ENCODE peak calls at places on chromosomes 16 and 17, in ten cellular contexts. B is CD4-positive, alpha-beta T cell; V is A549; U is mucosa of descending colon; G is progenitor cell of endocrine pancreas; K is cardiac fibroblast; S is GM20000; Y is GM23338; W is GM13976; A is PC-9. T is an unnamed sample.

GRCh38 chr16:86928517-86929148 is 350.3 kb downstream of the FOXL1 start:
- DNase-seq in A (no peak), B (no peak), Y (no peak), W (peak), V (no peak), G (no peak), S (peak), U (no peak), K (no peak), T (no peak)

GRCh38 chr17:32877164-32877764 is 340 bp upstream of the MYO1D start:
- DNase-seq in V (peak), S (peak), Y (peak), K (peak), A (peak), G (peak), W (peak), U (peak), B (peak), T (peak)

GRCh38 chr16:54275956-54276355 is 10.6 kb downstream of the IRX3 start:
- DNase-seq in G (no peak), A (no peak), W (no peak), B (no peak), K (no peak), V (no peak), S (no peak), Y (no peak), U (no peak), T (no peak)

GRCh38 chr17:78142113-78142861 is 3.9 kb upstream of the C17orf99 start:
- DNase-seq in W (no peak), S (no peak), Y (no peak), K (no peak), B (no peak), G (no peak), U (peak), V (peak), A (peak), T (no peak)

GRCh38 chr17:299546-299945 is 53.1 kb downstream of the RPH3AL start:
- DNase-seq in S (no peak), Y (no peak), K (no peak), V (no peak), B (no peak), U (peak), W (no peak), G (no peak), A (no peak), T (no peak)

GRCh38 chr17:51251010-51251409 is 8.8 kb downstream of the MBTD1 start:
- DNase-seq in A (no peak), G (no peak), B (no peak), W (no peak), K (peak), S (no peak), U (no peak), Y (no peak), V (no peak), T (no peak)

GRCh38 chr17:78374631-78375274 is 3.7 kb upstream of the PGS1 start:
- DNase-seq in Y (peak), A (no peak), U (no peak), B (no peak), S (no peak), K (peak), G (no peak), V (no peak), W (no peak), T (no peak)

GRCh38 chr16:47851026-47851610 is 304.7 kb downstream of the ABCC12 start:
- DNase-seq in U (no peak), S (no peak), Y (no peak), B (no peak), A (no peak), G (no peak), W (no peak), V (no peak), K (no peak), T (no peak)

GRCh38 chr17:49574283-49574892 is 1.3 kb upstream of the NXPH3 start:
- DNase-seq in G (no peak), Y (no peak), K (no peak), B (no peak), W (no peak), U (no peak), A (no peak), S (no peak), V (no peak), T (no peak)

GRCh38 chr17:43946766-43947165 is 4.5 kb upstream of the PPY start:
- DNase-seq in W (no peak), S (no peak), A (no peak), K (no peak), U (no peak), B (no peak), V (no peak), Y (no peak), G (no peak), T (no peak)
- TF ChIP-seq CTCF in W (no peak), S (no peak), A (no peak), K (no peak), U (no peak), B (no peak), V (no peak), Y (no peak), G (no peak), T (no peak)

GRCh38 chr17:17183744-17184143 is 22.4 kb downstream of the PLD6 start:
- DNase-seq in Y (no peak), A (no peak), V (no peak), W (no peak), B (no peak), K (no peak), S (no peak), U (no peak), G (no peak), T (no peak)

GRCh38 chr17:17188586-17188985 is 17.5 kb downstream of the PLD6 start:
- DNase-seq in U (no peak), K (no peak), V (no peak), Y (no peak), S (no peak), W (no peak), A (no peak), B (no peak), G (no peak), T (no peak)

GRCh38 chr17:17186551-17187505 is 19.3 kb downstream of the PLD6 start:
- DNase-seq in V (no peak), U (no peak), Y (no peak), W (no peak), K (peak), A (no peak), S (no peak), B (no peak), G (no peak), T (no peak)

GRCh38 chr17:17182601-17183136 is 23.5 kb downstream of the PLD6 start:
- DNase-seq in Y (no peak), S (no peak), A (no peak), W (no peak), G (no peak), B (no peak), V (no peak), U (no peak), K (no peak), T (no peak)

DNA sequence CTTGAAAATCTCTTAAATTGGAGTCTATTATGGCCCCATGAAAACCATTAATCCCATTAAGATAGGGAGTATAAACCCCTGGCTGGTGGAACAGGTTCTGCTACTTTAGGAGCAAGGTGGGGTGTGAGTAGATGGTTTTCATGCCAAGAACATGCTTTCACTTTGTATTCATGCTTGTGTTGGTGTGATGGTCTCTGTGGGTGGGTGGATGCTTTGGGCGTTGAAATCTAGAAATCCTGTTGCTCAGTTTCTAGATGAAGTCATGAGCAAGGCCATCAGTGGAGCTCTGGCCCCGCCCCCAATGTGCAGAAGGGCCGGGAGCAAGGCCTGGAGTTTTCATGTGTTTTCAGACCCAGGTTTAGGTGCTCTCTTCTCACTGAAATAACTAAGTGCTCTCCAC is 20.1 kb downstream of the PLD6 start:
- DNase-seq in V (no peak), B (no peak), W (peak), K (no peak), U (no peak), G (no peak), A (peak), S (peak), Y (no peak), T (no peak)
- TF ChIP-seq CTCF in V (no peak), B (no peak), W (no peak), K (no peak), U (no peak), G (no peak), A (no peak), S (no peak), Y (no peak), T (no peak)

DNA sequence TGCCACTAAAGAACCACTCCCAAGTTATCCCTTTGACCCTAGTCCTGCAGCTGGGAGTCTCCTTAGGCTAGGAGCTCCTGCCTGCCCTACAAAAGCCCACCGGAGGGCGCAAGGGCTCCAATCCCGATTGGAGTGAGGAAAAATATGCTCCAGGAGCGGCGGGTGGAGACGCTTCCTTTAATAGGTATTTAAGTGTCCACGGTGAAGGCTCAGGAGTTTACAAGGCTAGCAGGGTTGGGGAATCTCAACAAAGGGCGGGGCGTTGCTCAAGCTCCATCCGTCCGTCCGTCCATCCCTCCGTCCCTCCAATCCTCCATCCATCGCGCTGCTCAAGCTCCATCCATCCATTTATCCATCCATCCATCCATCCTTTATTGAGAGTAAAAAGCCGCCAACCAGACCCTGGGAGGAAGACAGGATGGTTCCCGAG is 556 bp upstream of the SPNS1 start:
- DNase-seq in Y (peak), B (no peak), A (peak), K (peak), S (peak), W (no peak), U (no peak), V (peak), G (peak), T (peak)
- TF ChIP-seq CTCF in Y (peak), B (peak), A (peak), K (peak), S (no peak), W (peak), U (peak), V (peak), G (peak), T (peak)

GRCh38 chr16:79901522-79901921 is 301.0 kb upstream of the MAF start:
- DNase-seq in U (no peak), K (no peak), S (no peak), W (no peak), G (no peak), A (no peak), B (no peak), V (no peak), Y (no peak), T (no peak)

GRCh38 chr16:79898703-79899102 is 298.2 kb upstream of the MAF start:
- DNase-seq in Y (no peak), A (no peak), U (no peak), B (no peak), K (no peak), V (no peak), W (no peak), S (no peak), G (no peak), T (no peak)

GRCh38 chr16:79897444-79898146 is 297.1 kb upstream of the MAF start:
- DNase-seq in Y (no peak), K (peak), S (no peak), B (no peak), A (no peak), W (no peak), G (no peak), V (no peak), U (no peak), T (no peak)

GRCh38 chr16:79897087-79897443 is 296.5 kb upstream of the MAF start:
- DNase-seq in V (no peak), B (no peak), U (no peak), Y (no peak), S (no peak), A (no peak), K (no peak), W (no peak), G (no peak), T (no peak)

GRCh38 chr16:79899316-79900110 is 299.0 kb upstream of the MAF start:
- DNase-seq in G (no peak), K (no peak), B (no peak), S (no peak), V (no peak), U (no peak), Y (no peak), A (no peak), W (no peak), T (no peak)
- TF ChIP-seq CTCF in G (no peak), K (no peak), B (no peak), S (no peak), V (no peak), U (no peak), Y (no peak), A (no peak), W (no peak), T (no peak)

DNA sequence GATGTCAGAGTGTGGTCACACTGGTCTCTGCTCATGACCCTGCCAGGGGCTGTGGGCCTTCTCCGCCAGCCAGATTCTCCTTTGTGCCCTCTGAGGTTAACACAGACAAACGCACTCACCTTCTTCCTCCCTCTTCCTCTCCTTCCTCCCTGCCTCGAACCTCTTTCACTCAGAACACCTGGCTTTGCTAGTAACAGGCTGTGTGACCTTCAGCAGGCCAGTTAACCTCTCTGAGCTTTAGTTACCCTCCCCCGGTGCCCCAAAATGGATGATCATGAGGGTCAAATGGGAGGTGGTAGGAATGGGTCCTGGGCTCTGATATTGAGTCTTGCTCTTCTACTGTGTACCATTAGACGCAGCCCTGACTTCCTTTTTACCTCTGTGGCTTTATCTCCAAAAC is 127.1 kb downstream of the OR1D5 start:
- DNase-seq in B (no peak), S (no peak), Y (no peak), K (no peak), W (no peak), A (no peak), G (no peak), V (no peak), U (no peak), T (no peak)
- TF ChIP-seq CTCF in B (no peak), S (no peak), Y (no peak), K (no peak), W (no peak), A (no peak), G (no peak), V (no peak), U (no peak), T (no peak)

GRCh38 chr17:29588017-29588557 is 1.4 kb downstream of the GIT1 start:
- DNase-seq in K (no peak), B (no peak), A (no peak), V (no peak), S (no peak), U (no peak), Y (no peak), W (no peak), G (no peak), T (no peak)

GRCh38 chr17:29590261-29590978 is 972 bp upstream of the GIT1 start:
- DNase-seq in Y (no peak), W (no peak), S (no peak), U (peak), K (peak), A (peak), G (no peak), B (no peak), V (peak), T (no peak)

GRCh38 chr17:29589524-29590260 is at the start of gene GIT1:
- DNase-seq in S (peak), B (peak), G (peak), V (peak), Y (peak), K (peak), A (peak), W (peak), U (peak), T (peak)

GRCh38 chr17:29587591-29587990 is 1.9 kb downstream of the GIT1 start:
- DNase-seq in Y (no peak), U (no peak), K (no peak), B (no peak), V (no peak), W (no peak), S (no peak), G (no peak), A (no peak), T (no peak)

GRCh38 chr17:29588561-29589411 is 662 bp downstream of the GIT1 start:
- DNase-seq in U (peak), S (no peak), K (peak), V (peak), B (no peak), G (no peak), A (no peak), Y (peak), W (no peak), T (no peak)
- TF ChIP-seq CTCF in U (no peak), S (no peak), K (no peak), V (no peak), B (no peak), G (no peak), A (no peak), Y (no peak), W (no peak), T (no peak)

GRCh38 chr17:42405076-42405475 is 16.8 kb upstream of the STAT3 start:
- DNase-seq in S (no peak), U (no peak), A (no peak), W (no peak), K (no peak), G (no peak), B (no peak), V (no peak), Y (no peak), T (no peak)
- TF ChIP-seq CTCF in S (no peak), U (no peak), A (no peak), W (no peak), K (no peak), G (no peak), B (no peak), V (no peak), Y (no peak), T (no peak)

T was measured in neural crest cell.